ENCODE peak calls at places on chromosome 22, in nine cellular contexts. One of them, this sample, is unnamed.

GRCh38 chr22:29830585-29830984 is 7.5 kb downstream of the ASCC2 start:
- DNase-seq in 8988T: no peak
- DNase-seq in activated T-helper 1 cell treated with anti-CD3 and anti-CD28 coated beads, Interleukin-2, amount 50 U/mL, for 16 hours: no peak
- DNase-seq in mesenteric fat pad: no peak
- DNase-seq in stimulated activated CD4-positive, alpha-beta T cell treated with anti-CD3 and anti-CD28 coated beads, Interleukin-1b, Interleukin-23, amount 100 ng/mL, for 1 hour: no peak
- DNase-seq in T-helper 9 cell: no peak
- DNase-seq in Karpas-422: no peak
- DNase-seq in amniotic epithelial cell: peak
- DNase-seq in HCEC 1CT: no peak
- DNase-seq in this sample: no peak

GRCh38 chr22:42797021-42797420 is 60.1 kb downstream of the ARFGAP3 start:
- DNase-seq in 8988T: no peak
- DNase-seq in activated T-helper 1 cell treated with anti-CD3 and anti-CD28 coated beads, Interleukin-2, amount 50 U/mL, for 16 hours: no peak
- DNase-seq in mesenteric fat pad: peak
- DNase-seq in stimulated activated CD4-positive, alpha-beta T cell treated with anti-CD3 and anti-CD28 coated beads, Interleukin-1b, Interleukin-23, amount 100 ng/mL, for 1 hour: no peak
- DNase-seq in T-helper 9 cell: no peak
- DNase-seq in Karpas-422: no peak
- DNase-seq in amniotic epithelial cell: peak
- DNase-seq in HCEC 1CT: no peak
- DNase-seq in this sample: no peak

GRCh38 chr22:41848468-41848867 is 15.6 kb downstream of the SREBF2 start:
- DNase-seq in 8988T: no peak
- DNase-seq in activated T-helper 1 cell treated with anti-CD3 and anti-CD28 coated beads, Interleukin-2, amount 50 U/mL, for 16 hours: no peak
- DNase-seq in mesenteric fat pad: no peak
- DNase-seq in stimulated activated CD4-positive, alpha-beta T cell treated with anti-CD3 and anti-CD28 coated beads, Interleukin-1b, Interleukin-23, amount 100 ng/mL, for 1 hour: no peak
- DNase-seq in T-helper 9 cell: no peak
- DNase-seq in Karpas-422: no peak
- DNase-seq in amniotic epithelial cell: peak
- DNase-seq in HCEC 1CT: no peak
- DNase-seq in this sample: no peak

GRCh38 chr22:25068701-25069100 is 116.2 kb downstream of the KIAA1671 start:
- DNase-seq in 8988T: no peak
- DNase-seq in activated T-helper 1 cell treated with anti-CD3 and anti-CD28 coated beads, Interleukin-2, amount 50 U/mL, for 16 hours: no peak
- DNase-seq in mesenteric fat pad: no peak
- DNase-seq in stimulated activated CD4-positive, alpha-beta T cell treated with anti-CD3 and anti-CD28 coated beads, Interleukin-1b, Interleukin-23, amount 100 ng/mL, for 1 hour: no peak
- DNase-seq in T-helper 9 cell: peak
- DNase-seq in Karpas-422: no peak
- DNase-seq in amniotic epithelial cell: no peak
- DNase-seq in HCEC 1CT: no peak
- DNase-seq in this sample: no peak

GRCh38 chr22:27344546-27344945 is 457.0 kb downstream of the MN1 start:
- DNase-seq in 8988T: no peak
- DNase-seq in activated T-helper 1 cell treated with anti-CD3 and anti-CD28 coated beads, Interleukin-2, amount 50 U/mL, for 16 hours: no peak
- DNase-seq in mesenteric fat pad: no peak
- DNase-seq in stimulated activated CD4-positive, alpha-beta T cell treated with anti-CD3 and anti-CD28 coated beads, Interleukin-1b, Interleukin-23, amount 100 ng/mL, for 1 hour: no peak
- DNase-seq in T-helper 9 cell: no peak
- DNase-seq in Karpas-422: no peak
- DNase-seq in amniotic epithelial cell: no peak
- DNase-seq in HCEC 1CT: no peak
- DNase-seq in this sample: no peak

GRCh38 chr22:41699264-41700104 is at the start of gene MEI1:
- DNase-seq in 8988T: no peak
- DNase-seq in activated T-helper 1 cell treated with anti-CD3 and anti-CD28 coated beads, Interleukin-2, amount 50 U/mL, for 16 hours: peak
- DNase-seq in mesenteric fat pad: peak
- DNase-seq in stimulated activated CD4-positive, alpha-beta T cell treated with anti-CD3 and anti-CD28 coated beads, Interleukin-1b, Interleukin-23, amount 100 ng/mL, for 1 hour: peak
- DNase-seq in T-helper 9 cell: peak
- DNase-seq in Karpas-422: no peak
- DNase-seq in amniotic epithelial cell: peak
- DNase-seq in HCEC 1CT: no peak
- DNase-seq in this sample: peak

GRCh38 chr22:30626413-30626812 is 9.2 kb upstream of the SLC35E4 start:
- DNase-seq in 8988T: peak
- DNase-seq in activated T-helper 1 cell treated with anti-CD3 and anti-CD28 coated beads, Interleukin-2, amount 50 U/mL, for 16 hours: no peak
- DNase-seq in mesenteric fat pad: no peak
- DNase-seq in stimulated activated CD4-positive, alpha-beta T cell treated with anti-CD3 and anti-CD28 coated beads, Interleukin-1b, Interleukin-23, amount 100 ng/mL, for 1 hour: no peak
- DNase-seq in T-helper 9 cell: no peak
- DNase-seq in Karpas-422: no peak
- DNase-seq in amniotic epithelial cell: no peak
- DNase-seq in HCEC 1CT: no peak
- DNase-seq in this sample: no peak

GRCh38 chr22:23793326-23793725 is 6.6 kb downstream of the SMARCB1 start:
- DNase-seq in 8988T: no peak
- DNase-seq in activated T-helper 1 cell treated with anti-CD3 and anti-CD28 coated beads, Interleukin-2, amount 50 U/mL, for 16 hours: no peak
- DNase-seq in mesenteric fat pad: no peak
- DNase-seq in stimulated activated CD4-positive, alpha-beta T cell treated with anti-CD3 and anti-CD28 coated beads, Interleukin-1b, Interleukin-23, amount 100 ng/mL, for 1 hour: no peak
- DNase-seq in T-helper 9 cell: no peak
- DNase-seq in Karpas-422: no peak
- DNase-seq in amniotic epithelial cell: no peak
- DNase-seq in HCEC 1CT: no peak
- DNase-seq in this sample: no peak

GRCh38 chr22:37663521-37664140 is 5.1 kb downstream of the PDXP start:
- DNase-seq in 8988T: no peak
- DNase-seq in activated T-helper 1 cell treated with anti-CD3 and anti-CD28 coated beads, Interleukin-2, amount 50 U/mL, for 16 hours: no peak
- DNase-seq in mesenteric fat pad: no peak
- DNase-seq in stimulated activated CD4-positive, alpha-beta T cell treated with anti-CD3 and anti-CD28 coated beads, Interleukin-1b, Interleukin-23, amount 100 ng/mL, for 1 hour: no peak
- DNase-seq in T-helper 9 cell: no peak
- DNase-seq in Karpas-422: no peak
- DNase-seq in amniotic epithelial cell: peak
- DNase-seq in HCEC 1CT: peak
- DNase-seq in this sample: no peak

GRCh38 chr22:26979294-26979693 is 321.9 kb downstream of the MIAT start:
- DNase-seq in 8988T: no peak
- DNase-seq in activated T-helper 1 cell treated with anti-CD3 and anti-CD28 coated beads, Interleukin-2, amount 50 U/mL, for 16 hours: no peak
- DNase-seq in mesenteric fat pad: no peak
- DNase-seq in stimulated activated CD4-positive, alpha-beta T cell treated with anti-CD3 and anti-CD28 coated beads, Interleukin-1b, Interleukin-23, amount 100 ng/mL, for 1 hour: no peak
- DNase-seq in T-helper 9 cell: no peak
- DNase-seq in Karpas-422: no peak
- DNase-seq in amniotic epithelial cell: peak
- DNase-seq in HCEC 1CT: no peak
- DNase-seq in this sample: no peak

GRCh38 chr22:16969508-16970327 is 38.3 kb downstream of the GAB4 start:
- DNase-seq in 8988T: no peak
- DNase-seq in activated T-helper 1 cell treated with anti-CD3 and anti-CD28 coated beads, Interleukin-2, amount 50 U/mL, for 16 hours: no peak
- DNase-seq in mesenteric fat pad: peak
- DNase-seq in stimulated activated CD4-positive, alpha-beta T cell treated with anti-CD3 and anti-CD28 coated beads, Interleukin-1b, Interleukin-23, amount 100 ng/mL, for 1 hour: no peak
- DNase-seq in T-helper 9 cell: no peak
- DNase-seq in Karpas-422: no peak
- DNase-seq in amniotic epithelial cell: no peak
- DNase-seq in HCEC 1CT: no peak
- DNase-seq in this sample: no peak

GRCh38 chr22:30910358-30910757 is 58.2 kb downstream of the MORC2 start:
- DNase-seq in 8988T: no peak
- DNase-seq in activated T-helper 1 cell treated with anti-CD3 and anti-CD28 coated beads, Interleukin-2, amount 50 U/mL, for 16 hours: no peak
- DNase-seq in mesenteric fat pad: no peak
- DNase-seq in stimulated activated CD4-positive, alpha-beta T cell treated with anti-CD3 and anti-CD28 coated beads, Interleukin-1b, Interleukin-23, amount 100 ng/mL, for 1 hour: no peak
- DNase-seq in T-helper 9 cell: no peak
- DNase-seq in Karpas-422: no peak
- DNase-seq in amniotic epithelial cell: no peak
- DNase-seq in HCEC 1CT: no peak
- DNase-seq in this sample: no peak

GRCh38 chr22:18056161-18056666 is 21.6 kb upstream of the PEX26 start:
- DNase-seq in 8988T: no peak
- DNase-seq in activated T-helper 1 cell treated with anti-CD3 and anti-CD28 coated beads, Interleukin-2, amount 50 U/mL, for 16 hours: no peak
- DNase-seq in mesenteric fat pad: no peak
- DNase-seq in stimulated activated CD4-positive, alpha-beta T cell treated with anti-CD3 and anti-CD28 coated beads, Interleukin-1b, Interleukin-23, amount 100 ng/mL, for 1 hour: no peak
- DNase-seq in T-helper 9 cell: no peak
- DNase-seq in Karpas-422: peak
- DNase-seq in amniotic epithelial cell: peak
- DNase-seq in HCEC 1CT: peak
- DNase-seq in this sample: peak

GRCh38 chr22:38721551-38721950 is 15.8 kb downstream of the GTPBP1 start:
- DNase-seq in 8988T: no peak
- DNase-seq in activated T-helper 1 cell treated with anti-CD3 and anti-CD28 coated beads, Interleukin-2, amount 50 U/mL, for 16 hours: no peak
- DNase-seq in mesenteric fat pad: no peak
- DNase-seq in stimulated activated CD4-positive, alpha-beta T cell treated with anti-CD3 and anti-CD28 coated beads, Interleukin-1b, Interleukin-23, amount 100 ng/mL, for 1 hour: no peak
- DNase-seq in T-helper 9 cell: no peak
- DNase-seq in Karpas-422: no peak
- DNase-seq in amniotic epithelial cell: no peak
- DNase-seq in HCEC 1CT: no peak
- DNase-seq in this sample: no peak

GRCh38 chr22:19043111-19044085 is 78.8 kb downstream of the DGCR2 start:
- DNase-seq in 8988T: no peak
- DNase-seq in activated T-helper 1 cell treated with anti-CD3 and anti-CD28 coated beads, Interleukin-2, amount 50 U/mL, for 16 hours: no peak
- DNase-seq in mesenteric fat pad: no peak
- DNase-seq in stimulated activated CD4-positive, alpha-beta T cell treated with anti-CD3 and anti-CD28 coated beads, Interleukin-1b, Interleukin-23, amount 100 ng/mL, for 1 hour: no peak
- DNase-seq in T-helper 9 cell: no peak
- DNase-seq in Karpas-422: no peak
- DNase-seq in amniotic epithelial cell: no peak
- DNase-seq in HCEC 1CT: no peak
- DNase-seq in this sample: no peak

GRCh38 chr22:36860821-36861659 is at the start of gene NCF4:
- DNase-seq in 8988T: no peak
- DNase-seq in activated T-helper 1 cell treated with anti-CD3 and anti-CD28 coated beads, Interleukin-2, amount 50 U/mL, for 16 hours: no peak
- DNase-seq in mesenteric fat pad: peak
- DNase-seq in stimulated activated CD4-positive, alpha-beta T cell treated with anti-CD3 and anti-CD28 coated beads, Interleukin-1b, Interleukin-23, amount 100 ng/mL, for 1 hour: no peak
- DNase-seq in T-helper 9 cell: peak
- DNase-seq in Karpas-422: peak
- DNase-seq in amniotic epithelial cell: no peak
- DNase-seq in HCEC 1CT: no peak
- DNase-seq in this sample: peak

GRCh38 chr22:20728523-20729190 is 45.3 kb upstream of the SERPIND1 start:
- DNase-seq in 8988T: no peak
- DNase-seq in activated T-helper 1 cell treated with anti-CD3 and anti-CD28 coated beads, Interleukin-2, amount 50 U/mL, for 16 hours: no peak
- DNase-seq in mesenteric fat pad: no peak
- DNase-seq in stimulated activated CD4-positive, alpha-beta T cell treated with anti-CD3 and anti-CD28 coated beads, Interleukin-1b, Interleukin-23, amount 100 ng/mL, for 1 hour: no peak
- DNase-seq in T-helper 9 cell: no peak
- DNase-seq in Karpas-422: no peak
- DNase-seq in amniotic epithelial cell: no peak
- DNase-seq in HCEC 1CT: no peak
- DNase-seq in this sample: no peak

GRCh38 chr22:35842954-35843353 is 125.3 kb downstream of the APOL5 start:
- DNase-seq in 8988T: no peak
- DNase-seq in activated T-helper 1 cell treated with anti-CD3 and anti-CD28 coated beads, Interleukin-2, amount 50 U/mL, for 16 hours: no peak
- DNase-seq in mesenteric fat pad: no peak
- DNase-seq in stimulated activated CD4-positive, alpha-beta T cell treated with anti-CD3 and anti-CD28 coated beads, Interleukin-1b, Interleukin-23, amount 100 ng/mL, for 1 hour: no peak
- DNase-seq in T-helper 9 cell: no peak
- DNase-seq in Karpas-422: peak
- DNase-seq in amniotic epithelial cell: no peak
- DNase-seq in HCEC 1CT: peak
- DNase-seq in this sample: no peak

GRCh38 chr22:26398741-26399153 is 30.3 kb upstream of the ASPHD2 start:
- DNase-seq in 8988T: peak
- DNase-seq in activated T-helper 1 cell treated with anti-CD3 and anti-CD28 coated beads, Interleukin-2, amount 50 U/mL, for 16 hours: peak
- DNase-seq in mesenteric fat pad: no peak
- DNase-seq in stimulated activated CD4-positive, alpha-beta T cell treated with anti-CD3 and anti-CD28 coated beads, Interleukin-1b, Interleukin-23, amount 100 ng/mL, for 1 hour: peak
- DNase-seq in T-helper 9 cell: peak
- DNase-seq in Karpas-422: peak
- DNase-seq in amniotic epithelial cell: peak
- DNase-seq in HCEC 1CT: peak
- DNase-seq in this sample: peak

GRCh38 chr22:19303785-19304184 is 12.3 kb upstream of the CLTCL1 start:
- DNase-seq in 8988T: no peak
- DNase-seq in activated T-helper 1 cell treated with anti-CD3 and anti-CD28 coated beads, Interleukin-2, amount 50 U/mL, for 16 hours: no peak
- DNase-seq in mesenteric fat pad: no peak
- DNase-seq in stimulated activated CD4-positive, alpha-beta T cell treated with anti-CD3 and anti-CD28 coated beads, Interleukin-1b, Interleukin-23, amount 100 ng/mL, for 1 hour: no peak
- DNase-seq in T-helper 9 cell: no peak
- DNase-seq in Karpas-422: no peak
- DNase-seq in amniotic epithelial cell: no peak
- DNase-seq in HCEC 1CT: no peak
- DNase-seq in this sample: no peak